ENCODE peak calls at places on chromosome 4, in five cellular contexts. H is H1, T is GM12878, V is HepG2, J is K562. B is an unnamed sample.

GRCh38 chr4:72951628-72952027 is 117.9 kb downstream of the COX18 start:
- DNase-seq in J (no peak), V (no peak), H (no peak), T (no peak), B (no peak)

GRCh38 chr4:139808381-139809206 is 143.0 kb downstream of the MGST2 start:
- DNase-seq in V (peak), J (no peak), T (no peak), H (no peak), B (no peak)

GRCh38 chr4:123018391-123018755 is 96.0 kb upstream of the NUDT6 start:
- DNase-seq in V (no peak), J (no peak), H (no peak), T (no peak), B (no peak)

GRCh38 chr4:20474119-20474518 is 222.4 kb downstream of the SLIT2 start:
- DNase-seq in V (no peak), T (no peak), J (no peak), H (no peak), B (no peak)

GRCh38 chr4:169620846-169621228 is 459 bp downstream of the CLCN3 start:
- DNase-seq in T (no peak), V (peak), H (no peak), J (no peak), B (peak)

GRCh38 chr4:166143227-166143626 is 270.2 kb downstream of the TLL1 start:
- DNase-seq in V (no peak), H (no peak), J (no peak), T (no peak), B (no peak)

GRCh38 chr4:626201-627091 is 1.1 kb downstream of the PDE6B start:
- DNase-seq in J (no peak), T (no peak), H (no peak), V (no peak), B (no peak)

GRCh38 chr4:37976991-37977470 is 16.8 kb downstream of the PTTG2 start:
- DNase-seq in T (no peak), H (peak), V (peak), J (peak), B (peak)

GRCh38 chr4:41413670-41414069 is 124.3 kb upstream of the LIMCH1 start:
- DNase-seq in J (no peak), H (no peak), T (no peak), V (no peak), B (no peak)

GRCh38 chr4:134201216-134202098 is at the start of gene PABPC4L:
- DNase-seq in H (peak), V (no peak), T (no peak), J (peak), B (no peak)

GRCh38 chr4:81031389-81032173 is 1.1 kb downstream of the BMP3 start:
- DNase-seq in V (no peak), H (no peak), T (no peak), J (no peak), B (peak)

GRCh38 chr4:168731706-168732414 is 235.0 kb downstream of the PALLD start:
- DNase-seq in V (no peak), J (no peak), H (no peak), T (no peak), B (no peak)

GRCh38 chr4:107213880-107214279 is 177.8 kb upstream of the DKK2 start:
- DNase-seq in T (no peak), V (no peak), J (no peak), H (no peak), B (no peak)

GRCh38 chr4:76708986-76709385 is 189.0 kb downstream of the SOWAHB start:
- DNase-seq in J (no peak), H (no peak), T (no peak), V (no peak), B (no peak)

GRCh38 chr4:148955926-148956325 is 513.7 kb upstream of the NR3C2 start:
- DNase-seq in J (no peak), V (no peak), T (no peak), H (no peak), B (no peak)

GRCh38 chr4:119646347-119647071 is 17.9 kb upstream of the PDE5A start:
- DNase-seq in H (no peak), T (no peak), V (no peak), J (no peak), B (no peak)

GRCh38 chr4:147590249-147590920 is 26.8 kb upstream of the TMEM184C start:
- DNase-seq in J (peak), V (peak), T (no peak), H (no peak), B (peak)

GRCh38 chr4:153138736-153139135 is 65.5 kb upstream of the TRIM2 start:
- DNase-seq in H (no peak), J (no peak), V (no peak), T (no peak), B (peak)

GRCh38 chr4:32117696-32118095 is 1397.5 kb downstream of the PCDH7 start:
- DNase-seq in H (no peak), T (no peak), V (no peak), J (no peak), B (no peak)

GRCh38 chr4:8239226-8239625 is 30.3 kb upstream of the HTRA3 start:
- DNase-seq in T (no peak), J (no peak), V (no peak), H (no peak), B (no peak)

GRCh38 chr4:156901871-156902270 is 69.7 kb downstream of the PDGFC start:
- DNase-seq in J (no peak), T (no peak), H (no peak), V (no peak), B (no peak)

GRCh38 chr4:32061916-32062315 is 1341.7 kb downstream of the PCDH7 start:
- DNase-seq in V (no peak), H (no peak), T (no peak), J (no peak), B (no peak)

GRCh38 chr4:77193511-77194236 is 36.7 kb downstream of the CCNG2 start:
- DNase-seq in J (peak), V (no peak), H (no peak), T (peak), B (no peak)

GRCh38 chr4:112859456-112860184 is 189.8 kb upstream of the ANK2 start:
- DNase-seq in H (no peak), T (no peak), J (no peak), V (no peak), B (peak)

GRCh38 chr4:39495446-39496208 is 31.6 kb downstream of the UGDH start:
- DNase-seq in J (no peak), H (no peak), T (no peak), V (no peak), B (no peak)

GRCh38 chr4:45442466-45442865 is 681.4 kb downstream of the GABRG1 start:
- DNase-seq in J (no peak), H (no peak), T (no peak), V (no peak), B (peak)

GRCh38 chr4:142875117-142875516 is 29.0 kb upstream of the INPP4B start:
- DNase-seq in J (no peak), V (peak), H (no peak), T (no peak), B (no peak)

GRCh38 chr4:87499415-87500106 is 29.6 kb downstream of the SPARCL1 start:
- DNase-seq in T (no peak), J (no peak), V (no peak), H (no peak), B (no peak)

GRCh38 chr4:4642201-4643025 is 100.6 kb upstream of the STX18 start:
- DNase-seq in T (no peak), J (no peak), V (no peak), H (no peak), B (no peak)

GRCh38 chr4:128006592-128006991 is 41.4 kb downstream of the ABHD18 start:
- DNase-seq in T (no peak), J (no peak), V (no peak), H (no peak), B (no peak)

GRCh38 chr4:147479376-147479775 is 1.5 kb upstream of the EDNRA start:
- DNase-seq in H (no peak), V (no peak), J (no peak), T (no peak), B (no peak)

GRCh38 chr4:46329118-46329976 is 60.6 kb downstream of the GABRA2 start:
- DNase-seq in T (no peak), H (peak), V (peak), J (no peak), B (peak)

GRCh38 chr4:16443504-16444088 is 217.3 kb upstream of the TAPT1 start:
- DNase-seq in V (peak), H (no peak), J (peak), T (no peak), B (peak)

GRCh38 chr4:63788271-63788670 is 621.0 kb downstream of the TECRL start:
- DNase-seq in H (no peak), J (no peak), V (no peak), T (no peak), B (no peak)

GRCh38 chr4:154124539-154125255 is 335.8 kb upstream of the SFRP2 start:
- DNase-seq in H (no peak), J (no peak), T (no peak), V (no peak), B (no peak)

GRCh38 chr4:187393546-187394344 is 601.8 kb upstream of the ZFP42 start:
- DNase-seq in T (no peak), J (no peak), H (no peak), V (no peak), B (no peak)
- TF ChIP-seq SIN3A in T (no peak), J (no peak), H (no peak), V (no peak), B (no peak)

DNA sequence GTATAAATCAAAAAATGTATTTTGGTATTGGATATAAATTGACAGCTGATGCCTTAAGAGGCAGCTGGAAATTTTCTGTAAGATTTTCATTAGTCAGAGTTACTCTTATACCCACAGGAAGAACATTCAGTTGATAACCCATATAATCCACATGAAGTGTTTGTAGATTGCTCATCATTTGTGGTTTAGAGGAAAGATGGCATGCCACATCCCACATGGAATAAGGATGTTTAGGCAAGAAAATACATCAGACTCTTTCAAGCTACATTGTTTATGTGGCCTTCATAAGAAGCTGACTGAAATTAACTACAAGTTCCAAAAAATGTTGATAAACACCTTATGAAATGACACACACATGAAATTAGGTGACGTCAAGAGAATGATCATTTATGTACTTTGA is 56.6 kb downstream of the AREG start:
- DNase-seq in H (no peak), V (no peak), T (no peak), J (no peak), B (no peak)
- TF ChIP-seq EP300 in H (no peak), V (no peak), T (no peak), J (no peak), B (no peak)

GRCh38 chr4:118400362-118400761 is 47.6 kb upstream of the PRSS12 start:
- DNase-seq in J (no peak), V (no peak), H (no peak), T (no peak), B (no peak)
- TF ChIP-seq POLR2AphosphoS5 in J (no peak), V (no peak), H (no peak), T (no peak), B (no peak)

GRCh38 chr4:184349283-184350039 is 124.9 kb downstream of the IRF2 start:
- DNase-seq in V (no peak), J (no peak), T (no peak), H (no peak), B (no peak)
- TF ChIP-seq SIN3A in V (no peak), J (no peak), T (no peak), H (no peak), B (no peak)

DNA sequence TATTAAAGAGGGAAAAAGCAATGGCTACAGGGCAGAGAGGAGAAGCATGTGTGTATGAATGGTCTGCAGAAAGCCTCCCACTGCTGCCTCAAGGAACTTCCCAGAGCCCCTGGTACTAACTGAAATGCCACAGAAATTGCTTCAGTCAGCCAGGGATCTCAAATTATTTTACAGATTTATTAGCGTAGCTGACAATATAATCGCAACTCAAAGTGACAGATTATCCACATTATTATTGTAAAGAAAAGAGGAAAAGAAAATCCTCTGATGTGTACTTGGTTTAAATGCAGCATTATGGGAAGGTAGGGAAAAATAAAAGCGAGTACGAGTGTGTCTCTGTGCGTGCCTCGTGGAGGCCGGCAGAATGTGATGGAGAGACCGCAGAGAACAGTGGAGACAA is 202.7 kb downstream of the DCLK2 start:
- DNase-seq in J (no peak), H (no peak), V (no peak), T (no peak), B (no peak)
- TF ChIP-seq EP300 in J (no peak), H (no peak), V (no peak), T (no peak), B (no peak)

GRCh38 chr4:100246697-100247096 is 56.4 kb upstream of the DDIT4L start:
- DNase-seq in V (no peak), H (no peak), J (no peak), T (no peak), B (no peak)

GRCh38 chr4:100254237-100254636 is 64.0 kb upstream of the DDIT4L start:
- DNase-seq in T (no peak), J (no peak), V (no peak), H (no peak), B (no peak)

GRCh38 chr4:100244347-100244746 is 54.1 kb upstream of the DDIT4L start:
- DNase-seq in J (no peak), T (no peak), H (no peak), V (no peak), B (no peak)

DNA sequence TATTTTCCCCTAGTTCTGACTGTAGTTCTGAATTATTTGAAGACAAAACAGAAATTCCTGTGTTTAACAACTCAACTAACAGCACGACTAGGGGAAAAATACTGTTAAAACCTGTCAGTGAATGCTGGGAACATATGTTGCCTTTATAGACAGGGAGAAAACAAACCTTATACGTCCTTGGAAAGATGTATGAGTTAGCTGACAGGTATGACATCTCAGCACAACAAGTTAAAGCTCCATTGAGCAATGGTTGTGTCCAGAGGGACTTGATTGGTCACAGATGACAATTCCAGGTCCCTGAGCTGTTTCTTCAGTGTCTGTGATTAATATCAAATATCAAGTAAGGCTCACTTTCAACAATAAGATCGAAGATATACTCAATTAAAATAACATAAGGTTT is 58.2 kb upstream of the DDIT4L start:
- DNase-seq in J (no peak), V (no peak), H (no peak), T (no peak), B (no peak)
- TF ChIP-seq POLR2AphosphoS5 in J (no peak), V (no peak), H (no peak), T (no peak), B (no peak)

GRCh38 chr4:1792832-1793495 is at the start of gene FGFR3:
- DNase-seq in H (peak), V (peak), T (no peak), J (peak), B (peak)
- TF ChIP-seq SIN3A in H (no peak), V (peak), T (no peak), J (peak), B (no peak)